ENCODE peak calls at places on chromosomes 4 and X, in ten cellular contexts. S is choroid plexus epithelial cell, M is activated B cell treated with CpG ODN at 0.5 μM for 24 hours, I is brain microvascular endothelial cell, T is left lung, F is B cell, Y is neural crest cell, K is RWPE2, H is breast epithelium, X is mucosa of descending colon. L is an unnamed sample.

GRCh38 chr4:54742636-54743399 is 85.1 kb downstream of the KIT start:
- DNase-seq in M (no peak), H (no peak), T (no peak), I (no peak), S (no peak), Y (no peak), X (no peak), K (no peak), F (no peak), L (no peak)

GRCh38 chrX:153642655-153643430 is 4.2 kb upstream of the DUSP9 start:
- DNase-seq in S (no peak), Y (no peak), M (no peak), K (peak), F (peak), T (no peak), I (no peak), X (no peak), H (no peak), L (no peak)

GRCh38 chr4:139978692-139979091 is 175.3 kb downstream of the MAML3 start:
- DNase-seq in H (no peak), T (peak), M (peak), X (no peak), Y (no peak), F (peak), I (no peak), S (no peak), K (no peak), L (no peak)

GRCh38 chrX:132749406-132749805 is 209.0 kb downstream of the HS6ST2 start:
- DNase-seq in M (no peak), K (no peak), F (no peak), S (no peak), H (no peak), Y (no peak), X (no peak), T (no peak), I (no peak), L (no peak)

GRCh38 chrX:22165732-22166457 is 106.8 kb upstream of the CBLL2 start:
- DNase-seq in Y (no peak), H (no peak), K (no peak), I (peak), F (no peak), X (no peak), S (peak), T (no peak), M (no peak), L (no peak)

GRCh38 chr4:154916068-154916467 is 135.0 kb downstream of the RBM46 start:
- DNase-seq in Y (no peak), S (no peak), M (no peak), X (no peak), I (no peak), H (no peak), T (no peak), K (no peak), F (no peak), L (no peak)

GRCh38 chr4:71120831-71121524 is 127.5 kb downstream of the DCK start:
- DNase-seq in S (no peak), X (no peak), M (no peak), T (no peak), I (no peak), F (no peak), K (no peak), H (no peak), Y (no peak), L (no peak)

GRCh38 chrX:12567857-12568256 is 223.4 kb upstream of the PRPS2 start:
- DNase-seq in K (no peak), H (no peak), S (peak), F (no peak), Y (no peak), I (peak), M (no peak), T (no peak), X (no peak), L (no peak)

GRCh38 chr4:73801692-73802091 is 34.8 kb upstream of the CXCL6 start:
- DNase-seq in F (no peak), Y (no peak), S (no peak), K (no peak), X (no peak), T (no peak), M (no peak), I (no peak), H (no peak), L (no peak)

GRCh38 chrX:101357166-101357795 is 8.7 kb upstream of the TIMM8A start:
- DNase-seq in K (no peak), X (no peak), M (no peak), F (no peak), S (peak), Y (no peak), H (no peak), T (no peak), I (peak), L (no peak)

GRCh38 chr4:25113915-25114904 is 46.0 kb downstream of the SEPSECS start:
- DNase-seq in S (peak), Y (no peak), I (peak), F (no peak), X (no peak), M (no peak), K (no peak), T (no peak), H (no peak), L (no peak)

GRCh38 chrX:127038065-127038464 is 218.5 kb downstream of the PRR32 start:
- DNase-seq in X (no peak), T (no peak), K (no peak), I (no peak), F (no peak), M (no peak), Y (no peak), S (no peak), H (no peak), L (no peak)

GRCh38 chrX:78182881-78183280 is 43.4 kb upstream of the TAF9B start:
- DNase-seq in K (no peak), Y (no peak), H (no peak), M (no peak), F (no peak), X (no peak), I (no peak), S (no peak), T (no peak), L (no peak)

GRCh38 chr4:112296949-112297483 is at the start of gene ALPK1:
- DNase-seq in K (no peak), H (no peak), Y (no peak), T (no peak), I (peak), X (no peak), S (peak), F (peak), M (no peak), L (no peak)

GRCh38 chr4:187071896-187072295 is 348.2 kb upstream of the FAT1 start:
- DNase-seq in K (no peak), T (no peak), M (no peak), F (no peak), S (no peak), X (no peak), I (no peak), Y (no peak), H (no peak), L (no peak)

GRCh38 chr4:99209671-99210070 is 9.4 kb downstream of the ADH6 start:
- DNase-seq in H (no peak), F (no peak), K (no peak), X (no peak), M (no peak), S (no peak), I (no peak), T (no peak), Y (no peak), L (no peak)

GRCh38 chrX:154348114-154348531 is 26.3 kb downstream of the FLNA start:
- DNase-seq in I (no peak), X (peak), M (no peak), F (no peak), K (peak), H (no peak), Y (no peak), S (no peak), T (no peak), L (peak)

GRCh38 chr4:73872331-73873108 is 3.3 kb downstream of the CXCL1 start:
- DNase-seq in T (no peak), I (no peak), H (no peak), M (no peak), K (no peak), Y (no peak), F (no peak), X (no peak), S (peak), L (no peak)

GRCh38 chr4:29581469-29581868 is 1138.7 kb upstream of the PCDH7 start:
- DNase-seq in F (no peak), T (no peak), S (no peak), H (no peak), I (no peak), K (no peak), M (no peak), Y (no peak), X (no peak), L (no peak)

GRCh38 chr4:2860391-2861348 is 17.0 kb downstream of the ADD1 start:
- DNase-seq in X (no peak), T (no peak), I (peak), M (no peak), H (no peak), Y (no peak), K (no peak), S (peak), F (no peak), L (peak)

GRCh38 chrX:39815621-39816020 is 282.1 kb downstream of the BCOR start:
- DNase-seq in T (no peak), H (no peak), K (no peak), S (no peak), F (no peak), Y (no peak), I (no peak), X (no peak), M (no peak), L (no peak)

GRCh38 chr4:154626793-154627484 is 14.5 kb upstream of the FGG start:
- DNase-seq in H (peak), I (peak), Y (peak), X (peak), F (peak), M (peak), S (peak), K (peak), T (peak), L (peak)

GRCh38 chr4:102423375-102423774 is 77.8 kb upstream of the NFKB1 start:
- DNase-seq in S (no peak), F (no peak), Y (no peak), I (no peak), T (no peak), M (no peak), H (no peak), X (no peak), K (no peak), L (no peak)

GRCh38 chr4:180589575-180589974 is 1653.6 kb upstream of the TENM3 start:
- DNase-seq in K (no peak), M (no peak), Y (no peak), S (no peak), H (no peak), T (no peak), X (no peak), F (no peak), I (no peak), L (no peak)

GRCh38 chr4:186144180-186144579 is 39.7 kb downstream of the FAM149A start:
- DNase-seq in K (no peak), M (no peak), H (no peak), F (no peak), I (peak), X (peak), Y (peak), T (no peak), S (peak), L (no peak)

GRCh38 chrX:30831082-30831481 is 58.0 kb downstream of the TAB3 start:
- DNase-seq in X (no peak), H (no peak), K (no peak), F (no peak), S (no peak), T (no peak), I (no peak), Y (no peak), M (no peak), L (no peak)

GRCh38 chr4:3384771-3385701 is 56.7 kb upstream of the HGFAC start:
- DNase-seq in F (no peak), I (no peak), T (peak), Y (no peak), M (no peak), K (peak), H (no peak), X (no peak), S (no peak), L (peak)

GRCh38 chr4:90293320-90293719 is 166.1 kb downstream of the CCSER1 start:
- DNase-seq in X (no peak), S (peak), T (no peak), Y (no peak), I (no peak), K (no peak), F (no peak), H (no peak), M (no peak), L (no peak)
- TF ChIP-seq CTCF in X (no peak), S (peak), T (no peak), Y (peak), I (peak), K (peak), F (peak), H (no peak), M (peak), L (peak)

DNA sequence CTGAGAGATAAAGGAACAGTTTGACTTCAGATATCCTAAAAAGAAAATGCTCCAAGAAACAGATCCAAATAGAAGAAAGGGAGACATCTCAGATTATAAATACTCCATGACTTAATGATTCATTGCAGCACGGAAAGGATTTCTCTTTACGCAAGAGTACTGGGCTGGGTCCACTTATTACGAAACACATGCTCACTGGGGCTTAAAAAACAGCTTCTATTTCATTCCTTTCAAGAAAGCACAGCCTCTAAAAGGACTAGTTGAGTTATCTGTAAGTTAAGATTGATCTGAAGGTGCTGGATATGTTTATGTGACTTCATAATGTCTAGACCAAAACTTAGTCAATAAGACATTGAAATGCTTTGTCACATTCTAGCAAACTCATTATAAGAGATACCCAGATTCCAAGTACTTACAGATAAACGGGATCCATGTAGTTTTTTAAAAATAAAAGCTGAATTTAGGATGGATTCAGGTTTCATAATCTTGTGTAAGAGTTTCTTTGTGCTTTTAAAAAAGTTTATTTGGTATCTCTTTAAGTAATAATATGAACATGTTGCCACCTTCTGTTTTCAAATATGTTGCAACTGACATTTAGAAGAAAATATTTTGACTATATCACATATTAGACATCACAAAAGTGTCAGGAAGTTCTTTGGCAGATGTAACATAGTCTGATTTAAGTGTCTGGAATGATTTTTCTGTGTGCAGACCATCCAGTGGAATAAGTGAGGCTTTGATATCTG is 109.5 kb upstream of the MYOZ2 start:
- DNase-seq in I (peak), T (no peak), K (no peak), H (no peak), Y (no peak), S (peak), M (no peak), X (no peak), F (no peak), L (no peak)
- TF ChIP-seq CTCF in I (no peak), T (no peak), K (no peak), H (no peak), Y (no peak), S (no peak), M (no peak), X (no peak), F (no peak), L (no peak)

DNA sequence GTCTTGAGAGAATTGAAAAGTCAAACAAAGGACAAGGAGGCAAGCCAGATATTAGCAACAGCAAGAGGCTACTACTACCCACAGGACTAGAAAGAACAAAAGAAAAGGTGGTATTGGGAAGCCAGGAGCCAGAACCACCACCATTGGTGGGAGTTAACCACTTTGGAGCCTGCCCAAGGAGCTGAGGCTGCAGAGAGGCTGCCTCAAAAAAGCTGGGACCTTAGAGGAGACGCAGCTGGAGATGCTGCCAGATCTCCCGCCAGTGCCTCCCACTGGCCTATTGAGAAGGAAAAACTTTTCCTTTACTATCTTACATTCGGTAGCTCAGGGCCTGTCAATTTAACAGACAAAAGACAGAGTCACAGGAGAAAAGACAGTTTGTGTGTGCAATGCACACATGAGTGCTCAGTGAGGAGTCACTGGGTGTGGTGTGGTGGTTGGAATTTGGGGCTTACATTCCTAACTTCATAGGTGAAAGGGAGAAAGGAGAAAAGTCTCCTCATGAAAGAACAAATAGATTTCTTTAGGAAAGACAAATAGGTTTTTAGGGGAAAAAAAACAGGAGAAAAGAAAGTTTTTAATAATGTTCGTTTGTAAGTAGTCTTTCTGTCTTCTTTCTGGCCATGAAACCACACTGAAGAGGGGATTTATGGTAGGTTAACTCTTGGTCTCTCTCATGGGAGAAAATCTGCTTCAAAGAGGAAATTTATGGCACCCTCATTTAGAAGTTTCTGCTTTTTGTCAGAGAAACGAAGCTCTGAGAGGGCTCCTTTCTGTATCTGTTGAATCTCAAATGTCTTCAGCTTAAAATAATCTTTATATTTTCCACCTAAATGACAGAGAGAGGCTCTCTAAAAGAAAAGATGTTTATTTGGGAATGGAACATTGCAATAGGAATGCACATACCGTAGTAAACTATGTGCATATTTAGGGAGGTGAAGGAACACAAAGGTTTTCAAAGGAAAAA is 52.6 kb upstream of the HPSE start:
- DNase-seq in H (no peak), F (no peak), Y (no peak), I (no peak), K (no peak), T (no peak), M (no peak), S (no peak), X (no peak), L (no peak)
- TF ChIP-seq CTCF in H (no peak), F (no peak), Y (no peak), I (no peak), K (no peak), T (no peak), M (no peak), S (no peak), X (no peak), L (no peak)

GRCh38 chrX:45743081-45743533 is 542.4 kb upstream of the DIPK2B start:
- DNase-seq in H (no peak), T (no peak), F (no peak), I (peak), X (no peak), M (no peak), Y (no peak), S (peak), K (peak), L (no peak)
- TF ChIP-seq CTCF in H (no peak), T (no peak), F (no peak), I (peak), X (no peak), M (no peak), Y (no peak), S (peak), K (peak), L (no peak)

GRCh38 chr4:11073621-11074051 is 355.1 kb downstream of the HS3ST1 start:
- DNase-seq in S (peak), T (no peak), F (no peak), M (no peak), Y (no peak), H (no peak), X (no peak), I (peak), K (no peak), L (no peak)
- TF ChIP-seq CTCF in S (no peak), T (no peak), F (no peak), M (no peak), Y (no peak), H (no peak), X (no peak), I (no peak), K (no peak), L (no peak)

GRCh38 chrX:10447577-10448214 is 172.7 kb downstream of the MID1 start:
- DNase-seq in H (no peak), S (peak), X (no peak), T (no peak), I (peak), F (no peak), Y (no peak), M (no peak), K (no peak), L (no peak)

GRCh38 chrX:10441464-10441863 is 178.9 kb downstream of the MID1 start:
- DNase-seq in H (no peak), S (no peak), F (no peak), M (no peak), I (no peak), Y (no peak), X (no peak), K (no peak), T (no peak), L (no peak)

DNA sequence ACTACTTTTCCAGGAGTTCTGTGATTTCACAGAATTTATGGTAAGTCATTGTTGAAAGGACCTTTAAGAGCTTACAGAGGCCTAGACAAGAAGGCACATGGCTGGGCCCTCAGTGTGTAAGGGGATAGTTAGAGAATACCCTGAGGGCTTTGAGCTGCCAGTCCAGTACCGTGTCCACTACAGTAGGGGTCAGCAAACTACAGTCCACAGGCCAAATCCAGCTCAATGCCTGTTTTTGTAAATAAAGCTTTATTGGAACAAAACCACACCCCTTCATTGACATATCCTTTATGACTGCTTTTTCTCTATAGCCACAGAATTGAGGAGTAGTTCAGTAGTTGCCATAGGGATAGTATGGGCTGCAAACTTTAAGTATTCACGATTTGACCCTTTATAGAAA is 176.2 kb downstream of the MID1 start:
- DNase-seq in I (no peak), M (no peak), X (no peak), H (no peak), T (no peak), S (peak), K (no peak), Y (no peak), F (no peak), L (no peak)
- TF ChIP-seq CTCF in I (peak), M (no peak), X (no peak), H (no peak), T (no peak), S (peak), K (no peak), Y (no peak), F (no peak), L (no peak)

GRCh38 chrX:56746996-56747395 is 18.0 kb downstream of the NBDY start:
- DNase-seq in Y (no peak), H (no peak), T (no peak), M (no peak), X (no peak), I (no peak), K (no peak), F (no peak), S (no peak), L (no peak)

GRCh38 chrX:56751071-56751470 is 22.0 kb downstream of the NBDY start:
- DNase-seq in T (no peak), H (no peak), Y (no peak), K (no peak), F (no peak), I (no peak), S (no peak), M (no peak), X (no peak), L (no peak)
- TF ChIP-seq CTCF in T (no peak), H (no peak), Y (no peak), K (no peak), F (no peak), I (no peak), S (no peak), M (no peak), X (no peak), L (no peak)

DNA sequence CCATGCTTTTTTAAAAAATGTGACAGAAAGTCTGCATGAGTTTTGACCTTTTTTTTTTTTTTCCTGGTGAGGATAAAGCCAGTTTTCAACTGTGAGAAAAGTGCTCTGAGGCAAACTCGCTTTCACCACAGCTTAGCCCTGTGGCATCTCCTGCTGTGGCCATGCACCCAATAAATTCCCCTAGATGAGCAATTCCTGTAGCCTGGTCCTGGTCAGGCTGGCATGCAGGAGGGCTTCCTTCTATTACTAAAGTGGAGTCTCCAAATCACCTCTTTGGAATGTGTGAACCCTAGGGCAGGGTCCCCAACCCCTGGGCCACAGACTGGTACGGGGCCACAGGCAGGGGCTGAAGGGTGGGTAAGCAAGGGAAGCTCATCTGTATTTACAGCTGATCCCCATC is 265.4 kb downstream of the RAPGEF2 start:
- DNase-seq in H (no peak), S (no peak), M (no peak), F (no peak), X (no peak), Y (no peak), K (no peak), I (no peak), T (no peak), L (no peak)
- TF ChIP-seq CTCF in H (no peak), S (no peak), M (no peak), F (no peak), X (no peak), Y (no peak), K (no peak), I (no peak), T (no peak), L (no peak)

L was measured in lower lobe of right lung.